ENCODE peak calls at places on chromosomes 3 and 15, in seven cellular contexts. One of them, this sample, is unnamed.

GRCh38 chr3:52333869-52334557 is 17.9 kb downstream of the DNAH1 start:
- DNase-seq in fibroblast of lung: no peak
- DNase-seq in mesenchymal stem cell: no peak
- DNase-seq in H9: no peak
- DNase-seq in astrocyte: no peak
- DNase-seq in NT2/D1: no peak
- DNase-seq in IMR-90: peak; percentile 35
- DNase-seq in this sample: no peak

GRCh38 chr15:39756806-39757522 is 25.7 kb downstream of the FSIP1 start:
- DNase-seq in fibroblast of lung: peak; percentile 62
- DNase-seq in mesenchymal stem cell: peak; percentile 67
- DNase-seq in H9: no peak
- DNase-seq in astrocyte: peak; percentile 44
- DNase-seq in NT2/D1: peak; percentile 28
- DNase-seq in IMR-90: peak; percentile 83
- DNase-seq in this sample: peak; percentile 73

GRCh38 chr3:111321786-111322185 is 220.2 kb upstream of the CD96 start:
- DNase-seq in fibroblast of lung: no peak
- DNase-seq in mesenchymal stem cell: no peak
- DNase-seq in H9: no peak
- DNase-seq in astrocyte: no peak
- DNase-seq in NT2/D1: no peak
- DNase-seq in IMR-90: no peak
- DNase-seq in this sample: no peak

GRCh38 chr3:124570232-124570631 is 160.0 kb upstream of the UMPS start:
- DNase-seq in fibroblast of lung: no peak
- DNase-seq in mesenchymal stem cell: no peak
- DNase-seq in H9: no peak
- DNase-seq in astrocyte: no peak
- DNase-seq in NT2/D1: no peak
- DNase-seq in IMR-90: no peak
- DNase-seq in this sample: no peak

GRCh38 chr3:144670560-144670959 is 698.9 kb downstream of the DIPK2A start:
- DNase-seq in fibroblast of lung: no peak
- DNase-seq in mesenchymal stem cell: no peak
- DNase-seq in H9: no peak
- DNase-seq in astrocyte: no peak
- DNase-seq in NT2/D1: no peak
- DNase-seq in IMR-90: no peak
- DNase-seq in this sample: no peak

GRCh38 chr15:43939070-43939469 is 112.3 kb downstream of the WDR76 start:
- DNase-seq in fibroblast of lung: no peak
- DNase-seq in mesenchymal stem cell: no peak
- DNase-seq in H9: no peak
- DNase-seq in astrocyte: no peak
- DNase-seq in NT2/D1: no peak
- DNase-seq in IMR-90: peak; percentile 33
- DNase-seq in this sample: no peak

GRCh38 chr15:40286794-40287193 is 3.9 kb upstream of the ANKRD63 start:
- DNase-seq in fibroblast of lung: no peak
- DNase-seq in mesenchymal stem cell: no peak
- DNase-seq in H9: no peak
- DNase-seq in astrocyte: no peak
- DNase-seq in NT2/D1: no peak
- DNase-seq in IMR-90: no peak
- DNase-seq in this sample: no peak

GRCh38 chr3:184262166-184262926 is 993 bp upstream of the CAMK2N2 start:
- DNase-seq in fibroblast of lung: no peak
- DNase-seq in mesenchymal stem cell: no peak
- DNase-seq in H9: peak; percentile 38
- DNase-seq in astrocyte: no peak
- DNase-seq in NT2/D1: no peak
- DNase-seq in IMR-90: peak; percentile 2
- DNase-seq in this sample: no peak

GRCh38 chr15:101361418-101361817 is 66.4 kb upstream of the SNRPA1 start:
- DNase-seq in fibroblast of lung: no peak
- DNase-seq in mesenchymal stem cell: no peak
- DNase-seq in H9: no peak
- DNase-seq in astrocyte: no peak
- DNase-seq in NT2/D1: no peak
- DNase-seq in IMR-90: no peak
- DNase-seq in this sample: no peak
- H3K9ac ChIP-seq in fibroblast of lung: no peak overlapping the region
- H3K9ac ChIP-seq in mesenchymal stem cell: no peak overlapping the region
- H3K9ac ChIP-seq in H9: no peak overlapping the region
- H3K9ac ChIP-seq in astrocyte: no peak overlapping the region
- H3K9ac ChIP-seq in NT2/D1: no peak overlapping the region
- H3K9ac ChIP-seq in IMR-90: no peak overlapping the region
- H3K9ac ChIP-seq in this sample: no peak overlapping the region

GRCh38 chr15:98870788-98871187 is 136.8 kb downstream of the PGPEP1L start:
- DNase-seq in fibroblast of lung: no peak
- DNase-seq in mesenchymal stem cell: no peak
- DNase-seq in H9: no peak
- DNase-seq in astrocyte: no peak
- DNase-seq in NT2/D1: no peak
- DNase-seq in IMR-90: no peak
- DNase-seq in this sample: no peak

GRCh38 chr15:98873441-98874218 is 134.0 kb downstream of the PGPEP1L start:
- DNase-seq in fibroblast of lung: peak; percentile 95
- DNase-seq in mesenchymal stem cell: peak; percentile 84
- DNase-seq in H9: no peak
- DNase-seq in astrocyte: peak; percentile 93
- DNase-seq in NT2/D1: no peak
- DNase-seq in IMR-90: peak; percentile 83
- DNase-seq in this sample: no peak

GRCh38 chr15:98874773-98875172 is 132.8 kb downstream of the PGPEP1L start:
- DNase-seq in fibroblast of lung: no peak
- DNase-seq in mesenchymal stem cell: no peak
- DNase-seq in H9: no peak
- DNase-seq in astrocyte: no peak
- DNase-seq in NT2/D1: no peak
- DNase-seq in IMR-90: no peak
- DNase-seq in this sample: no peak

GRCh38 chr15:98874359-98874758 is 133.2 kb downstream of the PGPEP1L start:
- DNase-seq in fibroblast of lung: no peak
- DNase-seq in mesenchymal stem cell: no peak
- DNase-seq in H9: no peak
- DNase-seq in astrocyte: no peak
- DNase-seq in NT2/D1: no peak
- DNase-seq in IMR-90: no peak
- DNase-seq in this sample: no peak

GRCh38 chr15:98872777-98873176 is 134.8 kb downstream of the PGPEP1L start:
- DNase-seq in fibroblast of lung: no peak
- DNase-seq in mesenchymal stem cell: no peak
- DNase-seq in H9: no peak
- DNase-seq in astrocyte: no peak
- DNase-seq in NT2/D1: no peak
- DNase-seq in IMR-90: no peak
- DNase-seq in this sample: no peak
- H3K9ac ChIP-seq in fibroblast of lung: no peak overlapping the region
- H3K9ac ChIP-seq in mesenchymal stem cell: no peak overlapping the region
- H3K9ac ChIP-seq in H9: no peak overlapping the region
- H3K9ac ChIP-seq in astrocyte: peak overlapping the region; percentile 58
- H3K9ac ChIP-seq in NT2/D1: no peak overlapping the region
- H3K9ac ChIP-seq in IMR-90: no peak overlapping the region
- H3K9ac ChIP-seq in this sample: no peak overlapping the region

GRCh38 chr15:31226011-31226410 is 100.6 kb upstream of the KLF13 start:
- DNase-seq in fibroblast of lung: no peak
- DNase-seq in mesenchymal stem cell: no peak
- DNase-seq in H9: no peak
- DNase-seq in astrocyte: no peak
- DNase-seq in NT2/D1: no peak
- DNase-seq in IMR-90: no peak
- DNase-seq in this sample: no peak

GRCh38 chr15:31227235-31227634 is 99.4 kb upstream of the KLF13 start:
- DNase-seq in fibroblast of lung: no peak
- DNase-seq in mesenchymal stem cell: no peak
- DNase-seq in H9: no peak
- DNase-seq in astrocyte: no peak
- DNase-seq in NT2/D1: no peak
- DNase-seq in IMR-90: no peak
- DNase-seq in this sample: no peak

GRCh38 chr15:31227954-31228542 is 98.6 kb upstream of the KLF13 start:
- DNase-seq in fibroblast of lung: no peak
- DNase-seq in mesenchymal stem cell: no peak
- DNase-seq in H9: no peak
- DNase-seq in astrocyte: no peak
- DNase-seq in NT2/D1: no peak
- DNase-seq in IMR-90: no peak
- DNase-seq in this sample: no peak

GRCh38 chr15:31230630-31231485 is 95.8 kb upstream of the KLF13 start:
- DNase-seq in fibroblast of lung: no peak
- DNase-seq in mesenchymal stem cell: no peak
- DNase-seq in H9: no peak
- DNase-seq in astrocyte: no peak
- DNase-seq in NT2/D1: no peak
- DNase-seq in IMR-90: no peak
- DNase-seq in this sample: no peak

DNA sequence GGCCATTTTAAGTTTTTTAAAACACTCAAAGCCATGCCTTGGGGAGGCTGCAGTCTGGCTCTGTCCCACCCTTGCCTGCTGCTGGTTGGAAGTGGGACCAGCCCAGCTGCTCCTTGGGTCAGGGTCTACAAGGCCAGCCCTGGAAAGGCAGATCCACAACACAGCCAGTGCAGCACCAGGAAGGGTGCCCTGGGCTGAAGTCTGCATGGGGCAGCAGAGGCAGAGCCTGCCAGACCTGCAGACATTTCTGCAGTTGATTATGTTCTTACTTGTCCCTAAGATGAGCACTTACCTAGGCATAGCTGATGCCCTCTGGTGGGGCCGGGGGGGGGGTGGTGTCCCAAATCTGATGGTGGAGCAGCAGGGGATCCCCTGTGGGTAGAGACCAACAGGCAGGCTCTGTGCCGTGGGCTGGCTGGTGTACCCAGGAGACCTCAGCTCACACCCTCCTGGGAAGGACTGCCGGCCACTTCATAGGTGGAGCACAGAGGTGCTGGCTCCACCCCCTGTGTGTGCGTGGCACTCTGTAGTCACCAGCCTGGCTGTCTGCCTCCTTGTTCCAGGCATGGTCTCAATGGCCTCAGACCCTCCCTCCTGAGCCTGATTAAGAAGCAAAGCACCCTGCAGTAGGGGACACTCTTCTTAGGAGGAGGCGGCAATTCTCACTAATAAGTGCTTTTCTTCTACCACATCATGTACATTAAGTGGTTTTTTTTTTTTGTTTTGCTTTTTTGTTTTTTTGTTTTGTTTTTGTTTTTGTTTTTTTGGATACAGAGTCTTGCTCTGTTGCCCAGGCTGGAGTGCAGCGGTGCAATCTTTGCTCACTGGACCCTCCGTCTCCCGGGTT is 97.4 kb upstream of the KLF13 start:
- DNase-seq in fibroblast of lung: no peak
- DNase-seq in mesenchymal stem cell: no peak
- DNase-seq in H9: peak; percentile 80
- DNase-seq in astrocyte: no peak
- DNase-seq in NT2/D1: no peak
- DNase-seq in IMR-90: no peak
- DNase-seq in this sample: no peak
- H3K9ac ChIP-seq in fibroblast of lung: no peak overlapping the region
- H3K9ac ChIP-seq in mesenchymal stem cell: no peak overlapping the region
- H3K9ac ChIP-seq in H9: no peak overlapping the region
- H3K9ac ChIP-seq in astrocyte: no peak overlapping the region
- H3K9ac ChIP-seq in NT2/D1: no peak overlapping the region
- H3K9ac ChIP-seq in IMR-90: no peak overlapping the region
- H3K9ac ChIP-seq in this sample: no peak overlapping the region

GRCh38 chr3:100982710-100983109 is 10.5 kb downstream of the ABI3BP start:
- DNase-seq in fibroblast of lung: peak; percentile 58
- DNase-seq in mesenchymal stem cell: no peak
- DNase-seq in H9: no peak
- DNase-seq in astrocyte: peak; percentile 49
- DNase-seq in NT2/D1: no peak
- DNase-seq in IMR-90: peak; percentile 58
- DNase-seq in this sample: no peak
- H3K9ac ChIP-seq in fibroblast of lung: no peak overlapping the region
- H3K9ac ChIP-seq in mesenchymal stem cell: peak overlapping the region; percentile 80
- H3K9ac ChIP-seq in H9: no peak overlapping the region
- H3K9ac ChIP-seq in astrocyte: no peak overlapping the region
- H3K9ac ChIP-seq in NT2/D1: no peak overlapping the region
- H3K9ac ChIP-seq in IMR-90: peak overlapping the region; percentile 51
- H3K9ac ChIP-seq in this sample: no peak overlapping the region